ENCODE peak calls at places on chromosomes 6 and 20, in nine cellular contexts. One of them, this sample, is unnamed.

GRCh38 chr6:72401865-72402264 is 220.0 kb upstream of the KCNQ5 start:
- DNase-seq in AG09309: no peak
- DNase-seq in stimulated activated naive B cell treated with anti-CD40 and anti-IgM and Interleukin-4, amounts not matched to agents 10 μg/mL and 1 μg/mL and 100 μg/mL, for 72 hours: no peak
- DNase-seq in heart left ventricle: no peak
- DNase-seq in HCT116: no peak
- DNase-seq in activated CD8-positive, alpha-beta memory T cell treated with anti-CD3 and anti-CD28 coated beads for 24 hours: no peak
- DNase-seq in mesenchymal stem cell: no peak
- DNase-seq in right cardiac atrium: no peak
- DNase-seq in lower leg skin: no peak
- DNase-seq in this sample: no peak

GRCh38 chr20:23143098-23143497 is 57.0 kb upstream of the CD93 start:
- DNase-seq in AG09309: peak
- DNase-seq in stimulated activated naive B cell treated with anti-CD40 and anti-IgM and Interleukin-4, amounts not matched to agents 10 μg/mL and 1 μg/mL and 100 μg/mL, for 72 hours: no peak
- DNase-seq in heart left ventricle: peak
- DNase-seq in HCT116: peak
- DNase-seq in activated CD8-positive, alpha-beta memory T cell treated with anti-CD3 and anti-CD28 coated beads for 24 hours: no peak
- DNase-seq in mesenchymal stem cell: peak
- DNase-seq in right cardiac atrium: peak
- DNase-seq in lower leg skin: no peak
- DNase-seq in this sample: no peak

GRCh38 chr6:7523922-7524321 is 17.5 kb upstream of the DSP start:
- DNase-seq in AG09309: no peak
- DNase-seq in stimulated activated naive B cell treated with anti-CD40 and anti-IgM and Interleukin-4, amounts not matched to agents 10 μg/mL and 1 μg/mL and 100 μg/mL, for 72 hours: no peak
- DNase-seq in heart left ventricle: no peak
- DNase-seq in HCT116: no peak
- DNase-seq in activated CD8-positive, alpha-beta memory T cell treated with anti-CD3 and anti-CD28 coated beads for 24 hours: no peak
- DNase-seq in mesenchymal stem cell: no peak
- DNase-seq in right cardiac atrium: no peak
- DNase-seq in lower leg skin: no peak
- DNase-seq in this sample: no peak

GRCh38 chr6:37850728-37851285 is 31.3 kb downstream of the ZFAND3 start:
- DNase-seq in AG09309: no peak
- DNase-seq in stimulated activated naive B cell treated with anti-CD40 and anti-IgM and Interleukin-4, amounts not matched to agents 10 μg/mL and 1 μg/mL and 100 μg/mL, for 72 hours: no peak
- DNase-seq in heart left ventricle: no peak
- DNase-seq in HCT116: no peak
- DNase-seq in activated CD8-positive, alpha-beta memory T cell treated with anti-CD3 and anti-CD28 coated beads for 24 hours: no peak
- DNase-seq in mesenchymal stem cell: no peak
- DNase-seq in right cardiac atrium: no peak
- DNase-seq in lower leg skin: no peak
- DNase-seq in this sample: no peak

GRCh38 chr6:137781639-137782038 is 85.4 kb upstream of the TNFAIP3 start:
- DNase-seq in AG09309: no peak
- DNase-seq in stimulated activated naive B cell treated with anti-CD40 and anti-IgM and Interleukin-4, amounts not matched to agents 10 μg/mL and 1 μg/mL and 100 μg/mL, for 72 hours: no peak
- DNase-seq in heart left ventricle: no peak
- DNase-seq in HCT116: no peak
- DNase-seq in activated CD8-positive, alpha-beta memory T cell treated with anti-CD3 and anti-CD28 coated beads for 24 hours: no peak
- DNase-seq in mesenchymal stem cell: no peak
- DNase-seq in right cardiac atrium: no peak
- DNase-seq in lower leg skin: no peak
- DNase-seq in this sample: no peak

GRCh38 chr6:153960741-153961140 is 78.3 kb upstream of the OPRM1 start:
- DNase-seq in AG09309: no peak
- DNase-seq in stimulated activated naive B cell treated with anti-CD40 and anti-IgM and Interleukin-4, amounts not matched to agents 10 μg/mL and 1 μg/mL and 100 μg/mL, for 72 hours: no peak
- DNase-seq in heart left ventricle: no peak
- DNase-seq in HCT116: no peak
- DNase-seq in activated CD8-positive, alpha-beta memory T cell treated with anti-CD3 and anti-CD28 coated beads for 24 hours: no peak
- DNase-seq in mesenchymal stem cell: no peak
- DNase-seq in right cardiac atrium: no peak
- DNase-seq in lower leg skin: no peak
- DNase-seq in this sample: no peak

GRCh38 chr6:169723991-169724553 is at the start of gene PHF10:
- DNase-seq in AG09309: no peak
- DNase-seq in stimulated activated naive B cell treated with anti-CD40 and anti-IgM and Interleukin-4, amounts not matched to agents 10 μg/mL and 1 μg/mL and 100 μg/mL, for 72 hours: no peak
- DNase-seq in heart left ventricle: peak
- DNase-seq in HCT116: no peak
- DNase-seq in activated CD8-positive, alpha-beta memory T cell treated with anti-CD3 and anti-CD28 coated beads for 24 hours: no peak
- DNase-seq in mesenchymal stem cell: peak
- DNase-seq in right cardiac atrium: peak
- DNase-seq in lower leg skin: no peak
- DNase-seq in this sample: peak

GRCh38 chr6:169145991-169146501 is 107.6 kb downstream of the THBS2 start:
- DNase-seq in AG09309: no peak
- DNase-seq in stimulated activated naive B cell treated with anti-CD40 and anti-IgM and Interleukin-4, amounts not matched to agents 10 μg/mL and 1 μg/mL and 100 μg/mL, for 72 hours: no peak
- DNase-seq in heart left ventricle: no peak
- DNase-seq in HCT116: no peak
- DNase-seq in activated CD8-positive, alpha-beta memory T cell treated with anti-CD3 and anti-CD28 coated beads for 24 hours: no peak
- DNase-seq in mesenchymal stem cell: no peak
- DNase-seq in right cardiac atrium: peak
- DNase-seq in lower leg skin: peak
- DNase-seq in this sample: no peak

GRCh38 chr6:38185244-38185643 is 365.7 kb downstream of the ZFAND3 start:
- DNase-seq in AG09309: no peak
- DNase-seq in stimulated activated naive B cell treated with anti-CD40 and anti-IgM and Interleukin-4, amounts not matched to agents 10 μg/mL and 1 μg/mL and 100 μg/mL, for 72 hours: no peak
- DNase-seq in heart left ventricle: no peak
- DNase-seq in HCT116: no peak
- DNase-seq in activated CD8-positive, alpha-beta memory T cell treated with anti-CD3 and anti-CD28 coated beads for 24 hours: peak
- DNase-seq in mesenchymal stem cell: no peak
- DNase-seq in right cardiac atrium: no peak
- DNase-seq in lower leg skin: peak
- DNase-seq in this sample: no peak

GRCh38 chr20:478949-479429 is 16.7 kb upstream of the TBC1D20 start:
- DNase-seq in AG09309: no peak
- DNase-seq in stimulated activated naive B cell treated with anti-CD40 and anti-IgM and Interleukin-4, amounts not matched to agents 10 μg/mL and 1 μg/mL and 100 μg/mL, for 72 hours: peak
- DNase-seq in heart left ventricle: peak
- DNase-seq in HCT116: peak
- DNase-seq in activated CD8-positive, alpha-beta memory T cell treated with anti-CD3 and anti-CD28 coated beads for 24 hours: no peak
- DNase-seq in mesenchymal stem cell: peak
- DNase-seq in right cardiac atrium: no peak
- DNase-seq in lower leg skin: no peak
- DNase-seq in this sample: no peak

GRCh38 chr6:144482142-144482541 is 197.0 kb downstream of the UTRN start:
- DNase-seq in AG09309: peak
- DNase-seq in stimulated activated naive B cell treated with anti-CD40 and anti-IgM and Interleukin-4, amounts not matched to agents 10 μg/mL and 1 μg/mL and 100 μg/mL, for 72 hours: peak
- DNase-seq in heart left ventricle: peak
- DNase-seq in HCT116: peak
- DNase-seq in activated CD8-positive, alpha-beta memory T cell treated with anti-CD3 and anti-CD28 coated beads for 24 hours: peak
- DNase-seq in mesenchymal stem cell: peak
- DNase-seq in right cardiac atrium: peak
- DNase-seq in lower leg skin: peak
- DNase-seq in this sample: peak

GRCh38 chr20:48282591-48283228 is 497.4 kb upstream of the SULF2 start:
- DNase-seq in AG09309: no peak
- DNase-seq in stimulated activated naive B cell treated with anti-CD40 and anti-IgM and Interleukin-4, amounts not matched to agents 10 μg/mL and 1 μg/mL and 100 μg/mL, for 72 hours: no peak
- DNase-seq in heart left ventricle: no peak
- DNase-seq in HCT116: no peak
- DNase-seq in activated CD8-positive, alpha-beta memory T cell treated with anti-CD3 and anti-CD28 coated beads for 24 hours: no peak
- DNase-seq in mesenchymal stem cell: no peak
- DNase-seq in right cardiac atrium: no peak
- DNase-seq in lower leg skin: no peak
- DNase-seq in this sample: no peak

GRCh38 chr20:4161447-4162251 is 146.3 kb upstream of the RNF24 start:
- DNase-seq in AG09309: no peak
- DNase-seq in stimulated activated naive B cell treated with anti-CD40 and anti-IgM and Interleukin-4, amounts not matched to agents 10 μg/mL and 1 μg/mL and 100 μg/mL, for 72 hours: no peak
- DNase-seq in heart left ventricle: no peak
- DNase-seq in HCT116: no peak
- DNase-seq in activated CD8-positive, alpha-beta memory T cell treated with anti-CD3 and anti-CD28 coated beads for 24 hours: no peak
- DNase-seq in mesenchymal stem cell: peak
- DNase-seq in right cardiac atrium: peak
- DNase-seq in lower leg skin: no peak
- DNase-seq in this sample: peak